ENCODE peak calls at places on chromosomes 2 and 18, in five cellular contexts. E is CD4-positive, alpha-beta T cell; Q is stimulated activated CD4-positive, alpha-beta T cell treated with anti-CD3 and anti-CD28 coated beads, Interleukin-2, amount 100 ng/mL, for 48 hours; S is SHP77; L is GM23338. J is an unnamed sample.
A peak's percentile ranks its signal among the peaks of the same experiment; 100 is the strongest.

GRCh38 chr2:221518937-221519635 is 53.0 kb downstream of the EPHA4 start:
- DNase-seq in S (no peak), L (no peak), Q (no peak), E (no peak), J (no peak)

GRCh38 chr18:70578480-70578879 is 289.6 kb downstream of the SOCS6 start:
- DNase-seq in E (no peak), S (no peak), Q (no peak), L (no peak), J (no peak)

GRCh38 chr2:16126141-16126968 is 186.0 kb downstream of the MYCN start:
- DNase-seq in S (no peak), L (no peak), Q (no peak), E (no peak), J (no peak)

GRCh38 chr2:119943058-119943457 is 69.8 kb upstream of the EPB41L5 start:
- DNase-seq in Q (no peak), S (no peak), E (no peak), L (no peak), J (no peak)

GRCh38 chr2:28716265-28716865 is 35.3 kb upstream of the PPP1CB start:
- DNase-seq in E (no peak), Q (no peak), S (peak; percentile 66), L (no peak), J (peak; percentile 72)

GRCh38 chr2:120797421-120798289 is 62.0 kb downstream of the GLI2 start:
- DNase-seq in S (no peak), L (peak; percentile 55), Q (no peak), E (no peak), J (no peak)

GRCh38 chr2:195428673-195429072 is 228.4 kb upstream of the SLC39A10 start:
- DNase-seq in Q (no peak), S (no peak), E (no peak), L (no peak), J (no peak)

GRCh38 chr2:218435003-218435982 is 16.4 kb downstream of the VIL1 start:
- DNase-seq in Q (no peak), S (no peak), L (no peak), E (no peak), J (no peak)

GRCh38 chr18:77078671-77079070 is 53.9 kb downstream of the MBP start:
- DNase-seq in S (no peak), Q (no peak), E (no peak), L (no peak), J (no peak)

GRCh38 chr2:176122266-176122632 is 270 bp upstream of the HOXD9 start:
- DNase-seq in Q (no peak), E (no peak), S (no peak), L (no peak), J (no peak)

GRCh38 chr2:207337234-207338219 is 171.8 kb upstream of the KLF7 start:
- DNase-seq in L (no peak), E (no peak), Q (no peak), S (no peak), J (peak; percentile 53)

GRCh38 chr2:71715951-71716696 is 262.8 kb downstream of the DYSF start:
- DNase-seq in E (no peak), S (no peak), Q (no peak), L (no peak), J (no peak)

GRCh38 chr2:21607568-21607967 is 483.8 kb downstream of the TDRD15 start:
- DNase-seq in Q (no peak), S (no peak), L (no peak), E (no peak), J (no peak)

GRCh38 chr2:222318712-222319575 is 20.1 kb upstream of the PAX3 start:
- DNase-seq in Q (no peak), S (peak; percentile 10), L (peak; percentile 54), E (peak; percentile 28), J (no peak)

GRCh38 chr18:70421471-70421870 is 132.6 kb downstream of the SOCS6 start:
- DNase-seq in E (no peak), L (no peak), S (no peak), Q (no peak), J (no peak)

GRCh38 chr2:44237221-44237620 is 38.1 kb upstream of the SLC3A1 start:
- DNase-seq in E (peak; percentile 14), S (no peak), Q (no peak), L (no peak), J (no peak)

GRCh38 chr18:61917870-61918269 is 25.1 kb upstream of the RNF152 start:
- DNase-seq in S (no peak), Q (no peak), E (no peak), L (no peak), J (no peak)

GRCh38 chr18:58769321-58769720 is 95.4 kb upstream of the ZNF532 start:
- DNase-seq in E (no peak), L (no peak), S (no peak), Q (no peak), J (no peak)

J was measured in NCI-H2107.